ENCODE peak calls at places on chromosomes 7 and 10, in nine cellular contexts. U, N, E, J, D, I, L, H and G are unnamed samples.

GRCh38 chr7:82244947-82245346 is 198.6 kb downstream of the CACNA2D1 start:
- DNase-seq in U (no peak), N (no peak), E (no peak), J (no peak), D (no peak), I (no peak), L (no peak), H (no peak), G (no peak)

GRCh38 chr7:127437772-127438330 is 45.3 kb upstream of the ZNF800 start:
- DNase-seq in U (no peak), N (no peak), E (peak), J (no peak), D (no peak), I (no peak), L (peak), H (no peak), G (peak)

GRCh38 chr7:116524609-116525297 is at the start of gene CAV1:
- DNase-seq in U (peak), N (peak), E (peak), J (peak), D (peak), I (peak), L (peak), H (peak), G (peak)

GRCh38 chr7:45402480-45403218 is 171.5 kb upstream of the ADCY1 start:
- DNase-seq in U (no peak), N (no peak), E (peak), J (no peak), D (no peak), I (peak), L (no peak), H (no peak), G (peak)

GRCh38 chr7:151459726-151460473 is 20.0 kb upstream of the CRYGN start:
- DNase-seq in U (no peak), N (peak), E (peak), J (no peak), D (peak), I (peak), L (peak), H (peak), G (peak)

GRCh38 chr7:130071701-130072622 is 1.6 kb downstream of the KLHDC10 start:
- DNase-seq in U (peak), N (peak), E (peak), J (peak), D (peak), I (peak), L (peak), H (peak), G (peak)

GRCh38 chr7:50717186-50717585 is 65.5 kb downstream of the GRB10 start:
- DNase-seq in U (no peak), N (no peak), E (no peak), J (no peak), D (no peak), I (no peak), L (no peak), H (no peak), G (no peak)

GRCh38 chr7:116339564-116339963 is 129.2 kb downstream of the TES start:
- DNase-seq in U (no peak), N (no peak), E (no peak), J (no peak), D (peak), I (no peak), L (no peak), H (no peak), G (no peak)

GRCh38 chr10:28263136-28263857 is 39.6 kb downstream of the MPP7 start:
- DNase-seq in U (no peak), N (no peak), E (no peak), J (no peak), D (peak), I (no peak), L (no peak), H (peak), G (no peak)

GRCh38 chr10:26090032-26090431 is 126.5 kb upstream of the GAD2 start:
- DNase-seq in U (no peak), N (no peak), E (no peak), J (no peak), D (no peak), I (no peak), L (no peak), H (no peak), G (no peak)

GRCh38 chr10:118590334-118590733 is 5.1 kb downstream of the PRLHR start:
- DNase-seq in U (no peak), N (no peak), E (no peak), J (peak), D (peak), I (peak), L (no peak), H (no peak), G (no peak)

GRCh38 chr10:123154092-123154942 is at the start of gene BUB3:
- DNase-seq in U (peak), N (peak), E (peak), J (peak), D (peak), I (peak), L (peak), H (peak), G (peak)

GRCh38 chr7:17206354-17206905 is 92.0 kb upstream of the AHR start:
- DNase-seq in U (no peak), N (no peak), E (no peak), J (no peak), D (no peak), I (peak), L (no peak), H (no peak), G (no peak)

GRCh38 chr10:15244635-15245197 is 76.2 kb upstream of the NMT2 start:
- DNase-seq in U (no peak), N (no peak), E (no peak), J (no peak), D (no peak), I (no peak), L (no peak), H (no peak), G (no peak)